ENCODE peak calls at places on chromosomes 3 and 15, in eight cellular contexts. K is transverse colon, I is ovary, Y is right lobe of liver, J is gastrocnemius medialis, M is HepG2, N is HCT116, R is heart left ventricle. O is an unnamed sample. For H3K27me3 and H3K4me1, the result is how much of the 10 kb centered on the place peaks cover.

GRCh38 chr3:49108346-49108745 is 3.8 kb upstream of the QARS1 start:
- DNase-seq in N (no peak), J (no peak), R (no peak), K (no peak), Y (no peak), I (no peak), M (no peak), O (no peak)

GRCh38 chr3:69866988-69867720 is 127.9 kb downstream of the MITF start:
- DNase-seq in J (no peak), R (no peak), I (no peak), N (no peak), K (no peak), Y (no peak), M (no peak), O (no peak)

GRCh38 chr15:81394609-81395008 is 20.6 kb upstream of the TMC3 start:
- DNase-seq in I (no peak), K (no peak), J (no peak), Y (peak), N (no peak), R (no peak), M (no peak), O (peak)

GRCh38 chr3:124115279-124115678 is 123.4 kb upstream of the ROPN1 start:
- DNase-seq in J (no peak), Y (no peak), M (no peak), R (no peak), N (no peak), I (no peak), K (no peak), O (no peak)

GRCh38 chr3:13637311-13637891 is 88.5 kb downstream of the FBLN2 start:
- DNase-seq in N (no peak), I (no peak), J (no peak), Y (no peak), K (no peak), M (no peak), R (no peak), O (no peak)

GRCh38 chr15:79724804-79725203 is 172.0 kb downstream of the MTHFS start:
- DNase-seq in K (no peak), Y (no peak), I (no peak), M (no peak), N (no peak), J (no peak), R (no peak), O (no peak)

GRCh38 chr15:74831813-74832495 is 5.5 kb downstream of the CPLX3 start:
- DNase-seq in K (peak), M (no peak), J (peak), R (no peak), Y (no peak), N (no peak), I (no peak), O (no peak)

GRCh38 chr3:41418961-41419691 is 219.8 kb downstream of the CTNNB1 start:
- DNase-seq in Y (no peak), I (no peak), N (peak), R (no peak), K (no peak), J (no peak), M (peak), O (no peak)

GRCh38 chr15:34292591-34292990 is 45.0 kb downstream of the SLC12A6 start:
- DNase-seq in R (no peak), N (no peak), J (no peak), I (no peak), M (no peak), K (no peak), Y (no peak), O (no peak)

GRCh38 chr15:40909662-40910625 is 15.7 kb downstream of the VPS18 start:
- DNase-seq in R (no peak), M (peak), I (peak), J (peak), N (no peak), K (no peak), Y (peak), O (no peak)

GRCh38 chr3:195897853-195898415 is 10.4 kb downstream of the TNK2 start:
- DNase-seq in K (no peak), N (no peak), M (no peak), Y (no peak), R (no peak), I (no peak), J (no peak), O (no peak)

GRCh38 chr3:195897081-195897852 is 11.1 kb downstream of the TNK2 start:
- DNase-seq in K (no peak), R (peak), I (peak), Y (no peak), J (peak), M (no peak), N (no peak), O (peak)

GRCh38 chr3:195896361-195897080 is 11.8 kb downstream of the TNK2 start:
- DNase-seq in N (no peak), M (no peak), I (peak), R (peak), J (peak), Y (no peak), K (no peak), O (peak)

GRCh38 chr3:195895078-195895899 is 13.1 kb downstream of the TNK2 start:
- DNase-seq in R (peak), I (peak), K (peak), N (peak), Y (peak), M (peak), J (peak), O (peak)

DNA sequence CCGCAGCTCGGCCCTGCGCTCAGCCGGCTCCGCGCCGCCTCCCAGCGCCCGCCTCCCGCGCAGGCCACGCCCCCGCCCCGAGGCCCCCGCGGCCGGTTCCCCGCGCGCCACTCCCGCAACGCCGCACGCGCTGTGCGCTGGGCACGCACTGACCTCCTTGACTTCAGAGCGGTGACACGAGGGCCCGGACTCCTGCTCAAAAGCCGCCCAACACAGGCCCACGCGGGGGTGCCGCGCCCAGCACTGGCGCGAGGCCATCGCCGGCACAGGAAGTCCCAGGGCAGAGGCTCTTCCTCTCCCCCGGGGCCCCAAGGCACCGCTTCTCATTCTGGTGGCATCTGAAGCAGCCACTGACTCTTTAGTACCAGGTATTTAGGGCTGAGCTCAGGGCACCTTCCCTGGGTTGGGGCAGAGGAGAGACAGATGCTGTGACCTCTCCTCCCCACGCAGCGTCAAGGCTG is 12.4 kb downstream of the TNK2 start:
- DNase-seq in K (peak), Y (peak), N (no peak), I (peak), M (no peak), J (peak), R (peak), O (no peak)
- TF ChIP-seq POLR2A in K (no peak), Y (no peak), N (no peak), I (no peak), M (no peak), J (peak), R (no peak), O (no peak)

DNA sequence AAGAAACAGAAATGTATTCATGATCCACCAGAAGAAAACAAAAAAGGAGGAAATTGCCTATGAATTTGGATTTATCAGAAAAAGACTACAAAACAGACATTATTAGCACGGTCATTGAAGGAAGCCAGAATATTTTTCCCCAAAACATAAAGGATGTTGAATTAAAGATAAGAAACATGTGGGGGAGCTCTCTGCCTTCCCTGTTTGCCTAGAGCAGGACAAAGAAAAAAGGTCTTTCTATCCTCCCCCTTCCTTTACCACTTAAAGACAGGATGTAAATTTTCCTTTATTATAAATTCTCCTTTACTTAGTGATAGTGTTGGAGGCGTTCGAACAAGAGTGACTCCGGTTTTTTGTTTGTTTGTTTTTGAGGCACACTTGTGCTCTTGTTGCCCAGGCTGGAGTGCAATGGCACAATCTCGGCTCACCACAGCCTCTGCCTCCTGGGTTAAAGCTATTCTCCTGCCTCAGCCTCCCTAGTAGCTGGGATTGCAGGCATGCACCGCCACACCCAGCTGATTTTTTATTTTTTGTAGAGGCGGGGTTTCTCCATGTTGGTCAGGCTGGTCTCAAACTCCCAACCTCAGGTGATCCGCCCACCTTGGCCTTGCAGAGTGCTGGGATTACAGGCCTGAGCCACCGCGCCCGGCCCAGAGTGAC is 14.9 kb upstream of the RPN1 start:
- DNase-seq in Y (no peak), I (no peak), R (no peak), M (no peak), N (no peak), J (no peak), K (no peak), O (no peak)
- H3K27me3 ChIP-seq in Y (under half), I (under half), R (under half), M (under half), N (under half), J (under half), K (under half), O (under half)

DNA sequence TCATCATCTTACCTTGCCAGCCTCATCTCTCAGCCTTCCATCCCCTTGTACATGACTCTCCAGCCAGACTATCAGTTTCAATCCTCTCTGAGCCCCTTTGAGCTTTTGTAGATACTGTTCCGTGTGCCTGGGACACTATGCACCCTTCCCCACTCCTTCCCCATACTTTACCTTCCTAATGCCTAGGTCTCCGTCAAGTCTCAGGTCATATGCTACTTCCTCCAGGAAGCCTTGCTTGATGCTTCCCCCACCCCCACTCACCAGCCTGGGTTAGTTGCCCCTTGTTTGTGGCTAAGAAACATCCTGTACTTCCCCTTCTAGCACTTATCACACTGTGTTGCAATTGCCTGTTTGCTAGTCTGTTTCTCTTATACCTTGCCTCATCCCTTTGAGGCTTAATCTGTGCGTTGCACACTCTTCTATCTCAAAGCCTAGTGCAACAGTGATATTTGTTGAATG is 6.7 kb upstream of the USP3 start:
- DNase-seq in M (no peak), R (no peak), K (peak), I (no peak), N (no peak), J (no peak), Y (peak), O (no peak)
- H3K4me1 ChIP-seq in M (half or more), R (under half), K (under half), I (under half), N (under half), J (under half), Y (under half), O (under half)

DNA sequence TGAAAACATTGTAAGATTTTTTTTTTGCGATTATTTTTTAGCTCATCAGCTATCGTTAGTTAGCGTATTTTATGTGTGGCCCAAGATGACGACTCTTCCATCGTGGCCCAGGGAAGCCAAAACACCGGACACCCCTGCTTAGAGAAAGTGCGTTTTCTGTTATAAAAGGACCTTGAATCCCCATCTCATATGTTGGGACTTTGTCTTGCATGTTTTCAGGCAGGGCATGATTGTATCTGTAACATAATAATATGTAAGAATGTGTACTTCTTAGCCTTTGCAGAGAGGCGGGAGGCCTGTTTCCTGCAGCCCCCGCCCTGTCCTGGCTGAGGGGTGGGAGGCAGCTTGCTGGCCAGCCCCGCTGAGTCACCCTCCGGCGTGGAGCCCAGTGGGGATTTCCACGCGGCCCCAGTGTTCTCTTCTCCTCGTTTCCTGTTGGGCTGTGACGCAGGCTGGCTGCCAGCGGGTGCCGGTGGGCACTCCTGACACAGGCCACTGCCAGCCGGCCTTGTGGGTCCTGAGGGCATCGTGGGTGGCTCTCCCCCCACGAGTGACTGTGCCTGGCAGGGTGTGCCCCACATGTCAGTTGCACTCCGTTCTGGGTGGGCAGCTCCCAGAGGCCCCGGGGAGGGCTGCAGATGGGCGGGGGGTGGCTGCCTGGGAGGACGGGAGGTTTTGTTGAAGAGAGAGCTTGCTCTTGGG is 55.6 kb downstream of the SMAD3 start:
- DNase-seq in M (no peak), I (peak), Y (peak), J (peak), R (peak), K (peak), N (no peak), O (peak)
- TF ChIP-seq POLR2A in M (no peak), I (peak), Y (no peak), J (peak), R (no peak), K (peak), N (no peak), O (no peak)

O was measured in uterus.